ENCODE peak calls at places on chromosomes 5 and 9, in five cellular contexts. C, W, R, K and P are unnamed samples.

GRCh38 chr5:147509710-147510651 is at the start of gene DPYSL3:
- DNase-seq in W (peak), R (peak), C (peak), K (peak), P (no peak)

GRCh38 chr5:158127536-158127935 is 268.6 kb upstream of the CLINT1 start:
- DNase-seq in R (no peak), K (no peak), W (no peak), C (no peak), P (no peak)

GRCh38 chr5:172835246-172836030 is 1.4 kb downstream of the ERGIC1 start:
- DNase-seq in C (no peak), K (no peak), R (no peak), W (no peak), P (no peak)

GRCh38 chr5:34648522-34649158 is 7.5 kb upstream of the RAI14 start:
- DNase-seq in C (no peak), R (no peak), K (no peak), W (no peak), P (no peak)

GRCh38 chr5:145856285-145856818 is 16.5 kb downstream of the GRXCR2 start:
- DNase-seq in C (peak), R (peak), K (peak), W (peak), P (no peak)

GRCh38 chr9:96029722-96030515 is 154.4 kb downstream of the ERCC6L2 start:
- DNase-seq in K (no peak), W (no peak), C (no peak), R (no peak), P (no peak)

GRCh38 chr5:74576941-74577456 is 63.5 kb downstream of the ENC1 start:
- DNase-seq in K (no peak), C (no peak), W (peak), R (no peak), P (no peak)

GRCh38 chr5:93793159-93793781 is 51.9 kb upstream of the POU5F2 start:
- DNase-seq in C (no peak), K (no peak), W (no peak), R (no peak), P (no peak)

GRCh38 chr5:139271201-139272027 is 22.1 kb upstream of the MATR3 start:
- DNase-seq in W (peak), R (no peak), C (no peak), K (no peak), P (no peak)

GRCh38 chr5:175687231-175687701 is 29.4 kb downstream of the HRH2 start:
- DNase-seq in C (peak), W (no peak), K (peak), R (no peak), P (no peak)

GRCh38 chr5:57082441-57083067 is 91.3 kb upstream of the GPBP1 start:
- DNase-seq in K (no peak), W (peak), C (no peak), R (no peak), P (no peak)

GRCh38 chr5:133303298-133303697 is 251.5 kb downstream of the HSPA4 start:
- DNase-seq in C (no peak), W (no peak), R (no peak), K (no peak), P (no peak)

GRCh38 chr5:95846554-95847260 is 24.2 kb upstream of the GLRX start:
- DNase-seq in C (no peak), W (peak), R (peak), K (peak), P (no peak)

GRCh38 chr5:37723147-37723961 is 116.5 kb downstream of the GDNF start:
- DNase-seq in C (no peak), R (no peak), W (no peak), K (no peak), P (no peak)

GRCh38 chr5:115686692-115687054 is 60.8 kb upstream of the TMED7 start:
- DNase-seq in C (no peak), W (peak), R (no peak), K (no peak), P (no peak)

GRCh38 chr9:26655166-26655565 is 237.4 kb downstream of the CAAP1 start:
- DNase-seq in K (no peak), C (no peak), R (no peak), W (no peak), P (no peak)

GRCh38 chr9:26657958-26658357 is 234.6 kb downstream of the CAAP1 start:
- DNase-seq in C (no peak), R (no peak), W (no peak), K (no peak), P (no peak)

GRCh38 chr9:26656003-26656940 is 236.3 kb downstream of the CAAP1 start:
- DNase-seq in K (no peak), R (no peak), W (peak), C (no peak), P (no peak)

DNA sequence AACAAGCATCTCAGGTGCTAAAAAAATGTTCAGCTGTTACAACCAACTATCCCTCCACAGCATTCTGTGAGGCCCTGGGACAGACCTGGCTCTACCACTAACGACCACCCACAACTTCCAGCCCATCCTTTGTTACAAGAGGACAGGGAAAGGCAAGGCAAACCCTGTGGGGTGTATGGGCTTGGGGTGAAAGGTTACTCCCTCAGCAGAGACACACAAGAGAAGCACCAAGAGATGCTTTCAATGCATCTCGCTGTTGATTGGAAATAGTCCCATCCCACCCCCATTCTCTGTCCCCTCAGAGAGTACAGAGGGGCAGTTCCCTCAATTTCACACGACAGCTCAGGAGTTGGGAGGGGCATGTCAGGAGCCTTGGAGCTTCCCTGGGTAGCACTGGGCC is 234.1 kb downstream of the CAAP1 start:
- DNase-seq in R (no peak), C (no peak), K (no peak), W (no peak), P (no peak)
- TF ChIP-seq CTCF in R (no peak), C (no peak), K (no peak), W (no peak), P (no peak)

DNA sequence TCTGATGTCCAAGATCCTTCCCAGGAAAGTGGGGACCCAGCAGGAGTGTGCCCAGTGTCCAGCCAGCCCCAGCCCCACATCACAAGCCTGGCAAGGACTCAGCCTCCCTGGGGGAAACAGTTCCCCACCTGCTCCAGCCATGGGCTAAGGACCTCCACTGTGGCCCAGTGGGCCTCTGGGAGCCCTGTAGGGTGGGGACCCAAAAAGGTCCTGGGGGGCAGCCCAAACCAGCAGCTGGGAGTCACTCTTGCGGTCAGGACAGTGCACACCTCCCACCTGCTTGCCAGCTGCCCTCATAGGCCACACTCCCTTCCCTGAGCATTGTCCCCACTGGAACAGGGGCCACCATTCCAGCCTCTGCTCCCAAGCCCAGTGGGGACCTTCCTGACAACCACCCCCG is 1.7 kb downstream of the ABCA2 start:
- DNase-seq in R (no peak), W (no peak), C (no peak), K (no peak), P (no peak)
- H3K27ac ChIP-seq in R (no peak), W (no peak), C (no peak), K (peak), P (peak)

GRCh38 chr9:134356496-134357470 is 30.5 kb downstream of the RXRA start:
- DNase-seq in C (no peak), R (peak), W (no peak), K (peak), P (no peak)

GRCh38 chr9:134355561-134356278 is 29.5 kb downstream of the RXRA start:
- DNase-seq in R (peak), C (no peak), K (peak), W (no peak), P (no peak)

GRCh38 chr9:134357631-134358025 is 31.4 kb downstream of the RXRA start:
- DNase-seq in K (no peak), W (no peak), C (no peak), R (no peak), P (no peak)

GRCh38 chr9:134353539-134353938 is 27.3 kb downstream of the RXRA start:
- DNase-seq in C (no peak), W (no peak), K (no peak), R (no peak), P (no peak)

GRCh38 chr9:134355158-134355557 is 28.9 kb downstream of the RXRA start:
- DNase-seq in C (no peak), W (no peak), R (no peak), K (no peak), P (no peak)
- TF ChIP-seq POLR2A in C (no peak), W (no peak), R (no peak), K (no peak), P (no peak)

DNA sequence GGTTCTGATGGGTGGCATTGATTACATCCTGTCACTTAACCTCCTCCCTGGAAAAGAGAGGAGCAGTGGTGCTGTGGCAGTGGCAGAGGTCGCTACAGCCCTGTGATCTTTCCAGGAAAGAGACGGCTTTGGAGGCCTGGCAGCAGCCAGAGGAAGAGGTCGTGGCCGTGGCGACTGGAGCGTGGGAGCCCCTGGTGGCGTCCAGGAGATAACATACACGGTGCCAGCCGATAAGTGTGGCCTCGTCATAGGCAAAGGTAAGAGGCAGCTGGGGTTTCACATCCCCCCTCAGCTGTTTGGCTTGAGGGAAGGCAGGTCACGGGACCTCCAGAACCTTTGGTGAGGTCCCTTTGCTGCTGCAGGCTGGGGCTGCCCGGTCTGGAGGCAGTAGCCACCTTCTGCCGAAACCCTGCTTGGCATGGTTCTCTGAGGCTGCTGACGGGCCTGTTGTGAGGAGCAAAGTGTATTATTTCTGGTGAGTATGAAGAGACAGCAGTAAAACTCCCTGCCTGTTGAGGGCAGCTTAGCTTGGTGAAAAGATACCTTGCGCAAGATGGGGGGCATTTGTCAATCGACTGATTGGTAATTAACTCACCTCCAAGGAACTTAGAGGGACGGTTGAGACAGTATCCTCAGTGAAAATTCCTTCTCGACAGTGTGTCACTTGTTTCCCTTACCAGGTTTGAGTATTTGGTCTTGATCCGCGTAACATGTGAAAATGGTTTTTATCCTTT is 38.0 kb upstream of the PRDM12 start:
- DNase-seq in W (no peak), K (no peak), C (no peak), R (no peak), P (no peak)
- TF ChIP-seq CTCF in W (peak), K (no peak), C (no peak), R (no peak), P (no peak)

GRCh38 chr5:69449511-69449910 is 34.6 kb downstream of the MARVELD2 start:
- DNase-seq in R (no peak), C (no peak), K (no peak), W (no peak), P (no peak)

GRCh38 chr5:69444127-69444754 is 29.3 kb downstream of the MARVELD2 start:
- DNase-seq in K (no peak), C (no peak), W (no peak), R (no peak), P (no peak)

GRCh38 chr5:69454460-69455249 is 37.9 kb upstream of the OCLN start:
- DNase-seq in C (no peak), R (peak), W (no peak), K (no peak), P (no peak)

GRCh38 chr5:69451941-69452652 is 37.2 kb downstream of the MARVELD2 start:
- DNase-seq in C (no peak), K (no peak), R (no peak), W (no peak), P (no peak)

GRCh38 chr5:69450116-69450515 is 35.2 kb downstream of the MARVELD2 start:
- DNase-seq in K (no peak), W (peak), C (no peak), R (no peak), P (no peak)
- H3K27ac ChIP-seq in K (peak), W (no peak), C (no peak), R (no peak), P (no peak)